ENCODE peak calls at places on chromosomes 5 and 9, in seven cellular contexts. R is heart right ventricle, G is left ventricle myocardium inferior, Y is A549, A is coronary artery, E is fibroblast of lung, N is HL-60. T is an unnamed sample.

GRCh38 chr9:136100700-136101614 is 5.9 kb upstream of the NACC2 start:
- DNase-seq in R (no peak), G (no peak), Y (no peak), A (no peak), E (no peak), N (no peak), T (no peak)

GRCh38 chr5:175012267-175012666 is 287.9 kb downstream of the MSX2 start:
- DNase-seq in R (no peak), G (no peak), Y (no peak), A (no peak), E (no peak), N (no peak), T (no peak)

GRCh38 chr9:110183208-110184145 is 24.5 kb downstream of the C9orf152 start:
- DNase-seq in R (no peak), G (no peak), Y (peak), A (no peak), E (peak), N (no peak), T (peak)

GRCh38 chr5:106481375-106481774 is 1189.4 kb downstream of the EFNA5 start:
- DNase-seq in R (no peak), G (no peak), Y (no peak), A (no peak), E (peak), N (no peak), T (peak)

GRCh38 chr9:6194934-6195333 is 20.7 kb upstream of the IL33 start:
- DNase-seq in R (no peak), G (no peak), Y (no peak), A (no peak), E (no peak), N (no peak), T (no peak)

GRCh38 chr9:88661759-88662158 is 126.8 kb downstream of the NXNL2 start:
- DNase-seq in R (no peak), G (no peak), Y (no peak), A (no peak), E (peak), N (no peak), T (no peak)

GRCh38 chr5:80174790-80175189 is 81.1 kb downstream of the SERINC5 start:
- DNase-seq in R (no peak), G (no peak), Y (no peak), A (no peak), E (no peak), N (no peak), T (no peak)

GRCh38 chr5:180291943-180292831 is at the start of gene MAPK9:
- DNase-seq in R (peak), G (peak), Y (peak), A (peak), E (peak), N (peak), T (peak)

GRCh38 chr5:120464627-120465280 is 654 bp downstream of the PRR16 start:
- DNase-seq in R (peak), G (peak), Y (no peak), A (no peak), E (peak), N (no peak), T (peak)

GRCh38 chr9:37968228-37968672 is 64.3 kb upstream of the SLC25A51 start:
- DNase-seq in R (no peak), G (no peak), Y (peak), A (no peak), E (peak), N (no peak), T (peak)

GRCh38 chr9:27125030-27125429 is 16.0 kb downstream of the TEK start:
- DNase-seq in R (peak), G (peak), Y (peak), A (peak), E (peak), N (no peak), T (peak)

GRCh38 chr5:73902327-73903051 is 276.5 kb downstream of the ARHGEF28 start:
- DNase-seq in R (no peak), G (no peak), Y (peak), A (no peak), E (peak), N (no peak), T (peak)

GRCh38 chr5:132747693-132748440 is 641 bp downstream of the CCNI2 start:
- DNase-seq in R (no peak), G (no peak), Y (no peak), A (no peak), E (no peak), N (no peak), T (no peak)

GRCh38 chr5:43851741-43852140 is 248.8 kb downstream of the NNT start:
- DNase-seq in R (no peak), G (no peak), Y (no peak), A (no peak), E (peak), N (no peak), T (no peak)

GRCh38 chr5:172008689-172009141 is 2.3 kb upstream of the FBXW11 start:
- DNase-seq in R (no peak), G (no peak), Y (no peak), A (no peak), E (no peak), N (no peak), T (peak)

GRCh38 chr9:4022435-4023067 is 277.3 kb downstream of the GLIS3 start:
- DNase-seq in R (no peak), G (no peak), Y (no peak), A (no peak), E (peak), N (no peak), T (no peak)

GRCh38 chr5:133440467-133441115 is 171.8 kb downstream of the FSTL4 start:
- DNase-seq in R (no peak), G (no peak), Y (no peak), A (peak), E (no peak), N (no peak), T (no peak)

GRCh38 chr9:115213777-115214428 is 95.9 kb upstream of the TNC start:
- DNase-seq in R (no peak), G (no peak), Y (peak), A (no peak), E (peak), N (no peak), T (peak)

GRCh38 chr5:73370076-73370475 is 78.5 kb downstream of the FOXD1 start:
- DNase-seq in R (no peak), G (no peak), Y (no peak), A (no peak), E (no peak), N (no peak), T (no peak)

GRCh38 chr5:134554319-134555222 is 29.1 kb downstream of the JADE2 start:
- DNase-seq in R (peak), G (peak), Y (peak), A (no peak), E (peak), N (no peak), T (peak)

GRCh38 chr5:167652690-167653089 is 638.8 kb upstream of the WWC1 start:
- DNase-seq in R (no peak), G (no peak), Y (no peak), A (no peak), E (no peak), N (no peak), T (no peak)

GRCh38 chr9:35906923-35907699 is 1.1 kb downstream of the HRCT1 start:
- DNase-seq in R (peak), G (peak), Y (no peak), A (peak), E (peak), N (no peak), T (peak)
- H3K4me3 ChIP-seq in R (peak), G (peak), Y (no peak), A (peak), E (peak), N (no peak), T (peak)

DNA sequence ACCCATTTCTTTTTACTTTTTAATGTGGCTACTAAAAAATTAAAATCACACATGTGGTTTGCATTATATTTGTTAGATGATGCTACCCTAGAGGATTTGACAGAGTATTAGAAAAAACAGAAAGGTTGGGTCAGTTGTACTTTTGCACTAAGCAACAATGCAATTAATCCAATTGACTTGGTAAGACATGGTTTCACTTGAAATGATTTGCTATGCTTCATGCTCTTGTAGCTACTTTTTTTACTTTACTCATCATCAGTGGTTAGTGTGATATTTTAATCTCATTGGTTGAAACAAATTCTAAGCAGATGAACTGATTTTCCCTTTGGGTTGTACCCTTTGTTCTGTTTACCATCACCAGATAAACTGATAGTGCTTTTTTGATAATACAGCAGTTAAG is 39.4 kb downstream of the HMHB1 start:
- DNase-seq in R (no peak), G (no peak), Y (no peak), A (no peak), E (no peak), N (no peak), T (no peak)
- TF ChIP-seq CTCF in R (no peak), G (no peak), Y (no peak), A (no peak), E (no peak), N (no peak), T (no peak)

GRCh38 chr5:123907349-123907748 is 395.4 kb downstream of the CSNK1G3 start:
- DNase-seq in R (no peak), G (no peak), Y (no peak), A (no peak), E (no peak), N (no peak), T (no peak)
- H3K4me3 ChIP-seq in R (no peak), G (no peak), Y (no peak), A (no peak), E (no peak), N (no peak), T (no peak)

GRCh38 chr9:107243757-107244156 is 39.3 kb upstream of the RAD23B start:
- DNase-seq in R (no peak), G (no peak), Y (no peak), A (no peak), E (peak), N (no peak), T (peak)

GRCh38 chr9:107249131-107249533 is 33.9 kb upstream of the RAD23B start:
- DNase-seq in R (no peak), G (no peak), Y (peak), A (no peak), E (no peak), N (no peak), T (no peak)

GRCh38 chr9:107249665-107250285 is 33.3 kb upstream of the RAD23B start:
- DNase-seq in R (no peak), G (no peak), Y (no peak), A (no peak), E (no peak), N (no peak), T (peak)

GRCh38 chr9:107248714-107249113 is 34.4 kb upstream of the RAD23B start:
- DNase-seq in R (no peak), G (no peak), Y (no peak), A (no peak), E (no peak), N (no peak), T (no peak)

GRCh38 chr9:107246259-107247254 is 36.5 kb upstream of the RAD23B start:
- DNase-seq in R (no peak), G (no peak), Y (no peak), A (no peak), E (no peak), N (no peak), T (no peak)
- TF ChIP-seq CTCF in R (no peak), G (no peak), Y (peak), A (no peak), E (no peak), N (no peak), T (no peak)

DNA sequence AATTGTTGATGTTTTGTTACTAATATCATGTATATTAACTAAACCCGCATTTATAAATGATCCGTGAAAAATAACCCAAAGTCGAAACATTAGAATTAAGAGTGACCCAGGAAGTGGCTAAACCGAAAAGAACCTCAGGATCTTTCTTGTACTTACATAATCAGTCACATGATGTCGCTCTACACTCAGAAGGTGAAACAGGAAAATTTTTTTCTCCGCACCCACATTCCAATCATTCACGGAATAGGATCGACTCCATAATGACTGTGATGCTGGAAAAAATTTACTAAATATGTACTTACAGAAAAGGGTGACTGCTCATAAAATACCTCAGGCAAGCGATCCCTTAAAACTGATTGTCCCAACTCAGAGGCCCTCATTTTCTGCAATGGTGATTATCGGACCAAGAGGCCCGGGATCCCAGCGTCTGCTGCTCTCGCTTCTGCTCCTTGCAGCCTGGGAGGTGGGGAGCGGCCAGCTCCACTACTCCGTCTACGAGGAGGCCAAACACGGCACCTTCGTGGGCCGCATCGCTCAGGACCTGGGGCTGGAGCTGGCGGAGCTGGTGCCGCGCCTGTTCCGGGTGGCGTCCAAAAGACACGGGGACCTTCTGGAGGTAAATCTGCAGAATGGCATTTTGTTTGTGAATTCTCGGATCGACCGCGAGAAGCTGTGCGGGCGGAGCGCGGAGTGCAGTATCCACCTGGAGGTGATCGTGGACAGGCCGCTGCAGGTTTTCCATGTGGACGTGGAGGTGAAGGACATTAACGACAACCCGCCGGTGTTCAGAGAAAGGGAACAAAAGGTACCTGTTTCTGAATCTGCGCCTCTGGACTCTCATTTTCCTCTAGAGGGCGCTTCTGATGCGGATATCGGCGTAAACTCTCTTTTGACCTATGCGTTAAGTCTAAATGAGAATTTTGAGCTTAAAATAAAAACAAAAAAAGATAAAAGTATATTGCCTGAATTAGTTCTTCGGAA is at the start of gene PCDHA12:
- DNase-seq in R (no peak), G (no peak), Y (peak), A (no peak), E (no peak), N (no peak), T (no peak)
- H3K4me3 ChIP-seq in R (no peak), G (no peak), Y (peak), A (peak), E (no peak), N (no peak), T (no peak)

DNA sequence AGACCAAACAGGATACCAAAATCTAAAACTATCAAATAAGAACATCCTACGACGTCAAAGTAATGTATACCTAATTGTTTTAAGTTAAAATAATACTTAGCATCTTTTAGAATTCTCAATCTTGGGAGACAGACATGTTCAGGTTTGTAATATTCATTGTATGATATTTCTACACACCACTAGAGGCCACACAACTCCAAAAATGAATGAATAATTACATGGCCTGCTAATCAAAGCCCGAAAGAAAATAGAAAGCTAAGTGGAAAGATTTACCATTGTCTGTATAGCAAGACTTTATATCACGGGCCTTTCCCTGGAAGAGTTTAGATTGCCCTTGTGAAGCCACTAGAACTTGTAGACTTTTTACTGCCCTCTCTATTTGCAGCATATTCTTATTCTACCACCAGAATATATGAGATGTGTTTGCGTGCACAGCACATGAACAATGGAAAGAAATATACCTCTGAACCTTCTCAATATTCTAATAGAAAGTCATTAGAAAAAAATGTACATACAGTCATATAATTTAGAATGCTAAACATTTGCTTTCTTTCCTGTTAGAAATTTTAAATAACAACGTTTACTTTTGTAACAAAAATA is 380.1 kb upstream of the NUDT12 start:
- DNase-seq in R (no peak), G (no peak), Y (no peak), A (no peak), E (peak), N (no peak), T (no peak)
- TF ChIP-seq CTCF in R (no peak), G (no peak), Y (no peak), A (no peak), E (peak), N (no peak), T (no peak)

GRCh38 chr9:133701321-133701980 is 36.7 kb downstream of the SARDH start:
- DNase-seq in R (no peak), G (no peak), Y (no peak), A (no peak), E (no peak), N (no peak), T (no peak)
- H3K4me3 ChIP-seq in R (no peak), G (no peak), Y (no peak), A (no peak), E (no peak), N (no peak), T (no peak)

DNA sequence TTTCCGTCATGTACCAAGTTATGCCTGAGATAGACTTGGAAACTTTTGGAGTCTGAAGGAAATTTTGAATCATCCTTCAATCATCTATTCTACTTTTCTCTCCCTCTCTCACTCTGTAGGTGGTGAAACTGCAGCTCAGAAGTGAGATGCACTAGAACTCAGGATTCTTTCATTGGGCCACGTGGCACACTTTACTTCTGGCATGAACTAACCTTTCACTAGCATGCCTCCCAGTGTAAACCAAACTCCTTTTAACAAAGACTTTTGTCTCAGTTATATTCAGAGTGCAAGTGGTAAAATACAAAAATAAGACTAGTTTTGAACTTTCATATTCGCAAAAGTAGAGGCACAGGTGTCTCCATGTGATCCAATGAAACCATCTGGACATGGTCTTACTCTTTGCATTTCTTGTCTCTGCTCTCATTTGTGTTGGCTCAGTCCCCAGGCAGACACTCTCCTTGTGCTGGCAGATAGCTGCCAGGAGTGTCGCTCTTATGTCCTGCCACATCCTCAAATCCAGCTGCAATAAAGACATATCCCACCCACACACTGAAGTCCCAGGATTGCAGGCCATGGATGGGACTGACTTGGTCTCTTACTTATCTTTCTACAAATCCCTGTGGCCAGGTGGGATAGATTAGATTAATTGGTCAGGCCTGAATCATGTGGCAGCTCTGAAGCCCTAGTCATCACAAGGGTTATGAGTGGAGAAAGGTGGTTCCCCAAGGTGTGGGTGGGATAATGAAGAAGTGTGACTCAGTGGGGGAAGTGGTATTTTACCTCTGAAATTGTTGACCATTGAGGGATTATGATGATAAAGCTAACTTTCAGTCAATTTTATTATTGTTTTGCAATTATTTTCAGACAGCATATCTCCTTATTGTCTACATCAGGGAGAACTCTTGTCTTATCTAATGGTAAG is 267.5 kb downstream of the GABRB2 start:
- DNase-seq in R (no peak), G (no peak), Y (no peak), A (no peak), E (no peak), N (no peak), T (no peak)
- TF ChIP-seq CTCF in R (no peak), G (no peak), Y (no peak), A (no peak), E (no peak), N (no peak), T (no peak)